ENCODE peak calls at places on chromosome 20, in four cellular contexts. R, T, B and K are unnamed samples.

GRCh38 chr20:35088231-35088794 is 4.3 kb downstream of the TRPC4AP start:
- DNase-seq in B (no peak), T (no peak), R (no peak), K (peak; percentile 46)

GRCh38 chr20:48760403-48760889 is 67.4 kb downstream of the PREX1 start:
- DNase-seq in B (no peak), R (no peak), T (no peak), K (peak; percentile 57)

GRCh38 chr20:7003598-7003997 is 236.1 kb downstream of the BMP2 start:
- DNase-seq in R (no peak), T (no peak), B (no peak), K (peak; percentile 5)

GRCh38 chr20:47821481-47822100 is 36.3 kb upstream of the SULF2 start:
- DNase-seq in R (no peak), B (no peak), T (no peak), K (no peak)

GRCh38 chr20:7744411-7744810 is 195.8 kb downstream of the HAO1 start:
- DNase-seq in R (no peak), T (peak; percentile 12), B (no peak), K (peak; percentile 82)

GRCh38 chr20:43563429-43563828 is 4.6 kb downstream of the SGK2 start:
- DNase-seq in B (no peak), T (no peak), R (no peak), K (peak; percentile 30)

GRCh38 chr20:561437-562231 is 18.0 kb upstream of the CSNK2A1 start:
- DNase-seq in B (peak; percentile 69), R (no peak), T (peak; percentile 44), K (peak; percentile 78)

GRCh38 chr20:59204201-59204894 is 40.7 kb downstream of the ZNF831 start:
- DNase-seq in B (no peak), R (no peak), T (no peak), K (no peak)

GRCh38 chr20:35886537-35886936 is 67.8 kb downstream of the SCAND1 start:
- DNase-seq in T (no peak), B (no peak), R (no peak), K (no peak)

GRCh38 chr20:63045991-63046390 is 39.2 kb upstream of the BHLHE23 start:
- DNase-seq in B (no peak), T (no peak), R (no peak), K (no peak)

GRCh38 chr20:62820962-62821725 is 4.3 kb downstream of the COL9A3 start:
- DNase-seq in R (no peak), B (no peak), T (no peak), K (no peak)

GRCh38 chr20:24633521-24633920 is 164.1 kb downstream of the SYNDIG1 start:
- DNase-seq in R (no peak), T (no peak), B (no peak), K (no peak)